ENCODE peak calls at places on chromosomes 2 and 18, in four cellular contexts. R is activated CD4-positive, alpha-beta T cell treated with anti-CD3 and anti-CD28 coated beads, Interleukin-2, amount 50 U/mL, for 1 hour; U is CD8-positive, alpha-beta T cell; T is A172. Z is an unnamed sample.

GRCh38 chr2:178383718-178384117 is 67.3 kb downstream of the PRKRA start:
- DNase-seq in R (no peak), U (no peak), T (no peak), Z (no peak)

GRCh38 chr18:49052891-49053644 is 102.3 kb upstream of the SMAD7 start:
- DNase-seq in R (no peak), T (peak; percentile 86), U (peak; percentile 69), Z (no peak)

GRCh38 chr2:128361376-128362131 is 42.9 kb upstream of the HS6ST1 start:
- DNase-seq in U (peak; percentile 34), T (no peak), R (no peak), Z (no peak)

GRCh38 chr18:64116806-64117205 is 32.1 kb downstream of the LINC00305 start:
- DNase-seq in U (no peak), R (no peak), T (no peak), Z (no peak)

GRCh38 chr2:55111570-55112228 is 61.4 kb upstream of the RTN4 start:
- DNase-seq in T (peak; percentile 95), R (no peak), U (no peak), Z (no peak)

GRCh38 chr2:65035544-65035943 is 20.7 kb upstream of the CEP68 start:
- DNase-seq in U (no peak), T (no peak), R (no peak), Z (no peak)

GRCh38 chr2:211944572-211944971 is 594.0 kb downstream of the ERBB4 start:
- DNase-seq in U (no peak), R (no peak), T (no peak), Z (peak; percentile 1)

GRCh38 chr2:67876176-67876575 is 186.6 kb downstream of the C1D start:
- DNase-seq in T (peak; percentile 66), R (no peak), U (no peak), Z (no peak)

GRCh38 chr2:105125920-105126319 is 88.1 kb downstream of the MRPS9 start:
- DNase-seq in U (no peak), R (no peak), T (no peak), Z (no peak)

GRCh38 chr18:38464024-38464423 is 898.4 kb upstream of the CELF4 start:
- DNase-seq in R (no peak), U (no peak), T (no peak), Z (no peak)

GRCh38 chr2:120238728-120239487 is 13.7 kb upstream of the RALB start:
- DNase-seq in R (no peak), T (peak; percentile 98), U (no peak), Z (no peak)

GRCh38 chr18:61681065-61681464 is 211.7 kb downstream of the RNF152 start:
- DNase-seq in R (no peak), U (no peak), T (no peak), Z (no peak)

GRCh38 chr2:6872412-6872811 is 5.2 kb upstream of the RSAD2 start:
- DNase-seq in U (no peak), T (no peak), R (no peak), Z (no peak)

GRCh38 chr2:230902180-230902899 is 22.7 kb downstream of the GPR55 start:
- DNase-seq in R (peak; percentile 49), T (peak; percentile 70), U (peak; percentile 75), Z (peak; percentile 82)

GRCh38 chr2:233145726-233146125 is 85.6 kb downstream of the INPP5D start:
- DNase-seq in T (no peak), U (no peak), R (no peak), Z (no peak)

GRCh38 chr2:20104900-20105545 is 53.6 kb upstream of the LAPTM4A start:
- DNase-seq in R (no peak), U (no peak), T (no peak), Z (no peak)

GRCh38 chr2:80007722-80008503 is 296.6 kb downstream of the LRRTM1 start:
- DNase-seq in R (no peak), T (peak; percentile 56), U (no peak), Z (no peak)

GRCh38 chr2:74762789-74763188 is 71.1 kb upstream of the HK2 start:
- DNase-seq in U (no peak), R (no peak), T (no peak), Z (no peak)

GRCh38 chr18:62420151-62420512 is 95.0 kb downstream of the TNFRSF11A start:
- DNase-seq in U (no peak), T (peak; percentile 34), R (no peak), Z (no peak)

GRCh38 chr2:105626391-105626990 is 118.2 kb upstream of the NCK2 start:
- DNase-seq in U (no peak), T (no peak), R (no peak), Z (no peak)

GRCh38 chr2:113876503-113877387 is 13.1 kb upstream of the ACTR3 start:
- DNase-seq in T (peak; percentile 11), U (peak; percentile 70), R (peak; percentile 62), Z (no peak)

GRCh38 chr2:147538088-147538487 is 306.7 kb upstream of the ACVR2A start:
- DNase-seq in U (no peak), R (no peak), T (no peak), Z (no peak)

GRCh38 chr2:160674076-160674630 is 180.5 kb upstream of the RBMS1 start:
- DNase-seq in U (no peak), T (no peak), R (no peak), Z (no peak)

GRCh38 chr2:237885931-237886701 is 26.7 kb downstream of the RAMP1 start:
- DNase-seq in T (no peak), R (no peak), U (no peak), Z (no peak)

GRCh38 chr2:206688453-206688852 is 29.7 kb downstream of the DYTN start:
- DNase-seq in T (no peak), R (no peak), U (no peak), Z (no peak)

GRCh38 chr2:176115883-176116813 is at the start of gene HOXD10:
- DNase-seq in U (no peak), R (no peak), T (no peak), Z (no peak)

GRCh38 chr2:157336137-157336721 is 10.6 kb upstream of the ERMN start:
- DNase-seq in T (peak; percentile 40), R (peak; percentile 34), U (peak; percentile 58), Z (peak; percentile 29)

GRCh38 chr2:27888790-27889189 is 1.4 kb downstream of the RBKS start:
- DNase-seq in T (no peak), U (no peak), R (no peak), Z (no peak)

GRCh38 chr2:232018191-232018590 is 56.7 kb downstream of the DIS3L2 start:
- DNase-seq in T (no peak), R (no peak), U (no peak), Z (no peak)

GRCh38 chr2:200765139-200765951 is 46.4 kb upstream of the BZW1 start:
- DNase-seq in T (peak; percentile 96), U (no peak), R (no peak), Z (no peak)

GRCh38 chr2:128793414-128793813 is 474.7 kb upstream of the HS6ST1 start:
- DNase-seq in R (no peak), U (peak; percentile 21), T (no peak), Z (no peak)

GRCh38 chr2:147501973-147502372 is 342.9 kb upstream of the ACVR2A start:
- DNase-seq in T (no peak), R (no peak), U (no peak), Z (no peak)

GRCh38 chr18:42328931-42329330 is 373.9 kb downstream of the PIK3C3 start:
- DNase-seq in R (no peak), T (no peak), U (no peak), Z (no peak)

GRCh38 chr18:9081940-9082339 is 20.6 kb upstream of the NDUFV2 start:
- DNase-seq in R (no peak), T (no peak), U (no peak), Z (no peak)

GRCh38 chr2:127103243-127104165 is 3.5 kb downstream of the BIN1 start:
- DNase-seq in R (no peak), T (no peak), U (no peak), Z (no peak)

GRCh38 chr2:59233910-59234309 is 992.8 kb upstream of the FANCL start:
- DNase-seq in U (no peak), R (no peak), T (no peak), Z (no peak)

GRCh38 chr2:25177369-25177641 is 8.9 kb upstream of the POMC start:
- DNase-seq in R (no peak), U (no peak), T (no peak), Z (no peak)

Z was measured in GM13976.